ENCODE peak calls at places on chromosomes 3 and 15, in six cellular contexts. M is esophagus squamous epithelium, E is stomach, A is uterus, D is endothelial cell of umbilical vein, G is adrenal gland. B is an unnamed sample.

GRCh38 chr3:35200056-35200455 is 439.3 kb upstream of the ARPP21 start:
- DNase-seq in M (no peak), E (no peak), A (no peak), D (peak), G (no peak), B (no peak)

GRCh38 chr15:89820651-89821611 is 6.3 kb upstream of the ANPEP start:
- DNase-seq in M (no peak), E (no peak), A (no peak), D (peak), G (no peak), B (no peak)

GRCh38 chr3:14280326-14280725 is 101.7 kb downstream of the LSM3 start:
- DNase-seq in M (no peak), E (no peak), A (no peak), D (no peak), G (no peak), B (no peak)

GRCh38 chr3:38046027-38046426 is 7.0 kb downstream of the DLEC1 start:
- DNase-seq in M (no peak), E (no peak), A (no peak), D (no peak), G (no peak), B (no peak)

GRCh38 chr15:93179072-93179471 is 90.1 kb upstream of the RGMA start:
- DNase-seq in M (no peak), E (peak), A (no peak), D (no peak), G (peak), B (peak)

GRCh38 chr3:160617636-160618035 is 52.3 kb upstream of the KPNA4 start:
- DNase-seq in M (no peak), E (no peak), A (no peak), D (no peak), G (no peak), B (no peak)

GRCh38 chr15:91268510-91268909 is 168.5 kb downstream of the SV2B start:
- DNase-seq in M (no peak), E (no peak), A (no peak), D (no peak), G (no peak), B (peak)

GRCh38 chr3:29412117-29412516 is 131.2 kb downstream of the RBMS3 start:
- DNase-seq in M (no peak), E (no peak), A (no peak), D (no peak), G (no peak), B (no peak)

GRCh38 chr3:155069729-155070128 is 10.4 kb upstream of the MME start:
- DNase-seq in M (no peak), E (no peak), A (no peak), D (peak), G (no peak), B (no peak)

GRCh38 chr3:132242790-132243189 is 74.4 kb upstream of the ACP3 start:
- DNase-seq in M (no peak), E (no peak), A (no peak), D (no peak), G (no peak), B (no peak)

GRCh38 chr3:192848371-192849233 is 69.1 kb downstream of the MB21D2 start:
- DNase-seq in M (no peak), E (no peak), A (no peak), D (no peak), G (no peak), B (no peak)

GRCh38 chr3:97432914-97433313 is 331.6 kb upstream of the ARL6 start:
- DNase-seq in M (no peak), E (no peak), A (no peak), D (no peak), G (no peak), B (no peak)

GRCh38 chr15:40266828-40267304 is 16.0 kb downstream of the ANKRD63 start:
- DNase-seq in M (no peak), E (peak), A (peak), D (peak), G (peak), B (peak)

GRCh38 chr3:132332082-132332964 is 15.1 kb downstream of the ACP3 start:
- DNase-seq in M (no peak), E (no peak), A (no peak), D (no peak), G (no peak), B (no peak)

GRCh38 chr15:70539912-70540520 is 223.3 kb downstream of the UACA start:
- DNase-seq in M (no peak), E (no peak), A (no peak), D (no peak), G (no peak), B (no peak)

GRCh38 chr3:188197388-188197847 is 43.5 kb downstream of the LPP start:
- DNase-seq in M (no peak), E (no peak), A (no peak), D (peak), G (no peak), B (no peak)

GRCh38 chr3:85567074-85567676 is 608.4 kb downstream of the CADM2 start:
- DNase-seq in M (no peak), E (peak), A (no peak), D (peak), G (peak), B (peak)

GRCh38 chr15:70236306-70237103 is 138.8 kb upstream of the TLE3 start:
- DNase-seq in M (no peak), E (no peak), A (no peak), D (no peak), G (no peak), B (no peak)

GRCh38 chr3:107025961-107026360 is 351.3 kb upstream of the CCDC54 start:
- DNase-seq in M (no peak), E (no peak), A (no peak), D (no peak), G (no peak), B (peak)

GRCh38 chr3:72766866-72767265 is 81.4 kb downstream of the SHQ1 start:
- DNase-seq in M (no peak), E (no peak), A (no peak), D (no peak), G (no peak), B (no peak)
- TF ChIP-seq POLR2A in M (no peak), E (no peak), A (no peak), D (no peak), G (no peak), B (no peak)

DNA sequence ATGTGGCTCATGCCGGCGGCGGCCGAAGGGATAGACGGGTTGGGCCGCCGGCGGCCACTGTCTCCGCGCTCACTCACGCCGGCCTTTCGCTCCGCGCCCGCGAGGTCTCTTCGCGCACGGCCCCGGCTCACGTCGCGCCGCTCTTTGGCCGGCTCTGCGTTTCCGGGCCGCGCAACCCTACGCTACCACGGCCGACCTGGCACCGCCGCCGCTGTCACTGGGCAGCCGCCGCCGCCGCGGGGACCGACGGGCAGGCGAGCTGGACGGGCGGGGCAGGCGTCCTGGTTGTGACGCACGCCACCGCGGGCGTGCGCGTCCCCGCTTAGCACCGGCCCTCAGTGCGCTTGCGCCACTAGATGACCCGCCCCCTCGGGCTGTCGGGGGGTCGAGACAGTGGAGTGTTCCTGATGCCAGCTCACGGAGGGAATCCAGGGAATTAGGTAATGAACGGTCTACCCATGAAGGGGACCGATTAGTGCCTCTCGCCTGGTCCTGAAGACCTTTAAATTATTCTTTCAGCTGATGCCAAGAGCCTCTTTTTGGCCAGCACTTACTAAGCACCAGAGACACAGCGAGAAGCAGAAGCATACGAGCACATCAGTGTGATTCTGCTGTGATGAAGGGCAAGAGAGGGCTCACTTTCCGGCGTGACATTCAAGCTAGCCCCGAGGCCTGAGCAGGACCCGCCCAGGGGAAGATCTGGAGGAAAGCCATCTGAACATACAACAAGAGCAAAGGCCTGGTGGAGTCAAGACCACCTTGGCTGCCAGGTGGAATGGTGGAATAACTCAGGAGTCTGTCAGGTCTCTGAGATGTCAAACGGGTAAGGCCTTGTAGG is at the start of gene PRKAR2A:
- DNase-seq in M (no peak), E (peak), A (peak), D (peak), G (peak), B (peak)
- TF ChIP-seq POLR2A in M (no peak), E (no peak), A (peak), D (peak), G (peak), B (peak)

GRCh38 chr3:46846624-46847542 is 16.4 kb downstream of the MYL3 start:
- DNase-seq in M (no peak), E (peak), A (no peak), D (no peak), G (no peak), B (no peak)

GRCh38 chr3:46845397-46845859 is 17.8 kb downstream of the MYL3 start:
- DNase-seq in M (no peak), E (peak), A (peak), D (no peak), G (peak), B (no peak)

GRCh38 chr3:46844397-46844796 is 18.8 kb downstream of the MYL3 start:
- DNase-seq in M (no peak), E (no peak), A (no peak), D (no peak), G (no peak), B (no peak)

GRCh38 chr3:46844851-46845250 is 18.4 kb downstream of the MYL3 start:
- DNase-seq in M (no peak), E (no peak), A (no peak), D (no peak), G (no peak), B (no peak)

GRCh38 chr3:46845860-46846623 is 17.2 kb downstream of the MYL3 start:
- DNase-seq in M (no peak), E (peak), A (peak), D (peak), G (peak), B (peak)
- TF ChIP-seq POLR2A in M (no peak), E (no peak), A (peak), D (no peak), G (no peak), B (no peak)

GRCh38 chr15:38819343-38819858 is 254.8 kb upstream of the RASGRP1 start:
- DNase-seq in M (no peak), E (no peak), A (no peak), D (no peak), G (no peak), B (no peak)
- TF ChIP-seq POLR2A in M (no peak), E (no peak), A (no peak), D (no peak), G (no peak), B (no peak)

GRCh38 chr3:126476166-126476975 is 680 bp upstream of the ZXDC start:
- DNase-seq in M (peak), E (peak), A (peak), D (peak), G (no peak), B (peak)
- TF ChIP-seq POLR2A in M (no peak), E (no peak), A (no peak), D (no peak), G (peak), B (peak)

GRCh38 chr15:97443101-97443500 is 517.4 kb upstream of the ARRDC4 start:
- DNase-seq in M (no peak), E (no peak), A (no peak), D (no peak), G (no peak), B (no peak)

DNA sequence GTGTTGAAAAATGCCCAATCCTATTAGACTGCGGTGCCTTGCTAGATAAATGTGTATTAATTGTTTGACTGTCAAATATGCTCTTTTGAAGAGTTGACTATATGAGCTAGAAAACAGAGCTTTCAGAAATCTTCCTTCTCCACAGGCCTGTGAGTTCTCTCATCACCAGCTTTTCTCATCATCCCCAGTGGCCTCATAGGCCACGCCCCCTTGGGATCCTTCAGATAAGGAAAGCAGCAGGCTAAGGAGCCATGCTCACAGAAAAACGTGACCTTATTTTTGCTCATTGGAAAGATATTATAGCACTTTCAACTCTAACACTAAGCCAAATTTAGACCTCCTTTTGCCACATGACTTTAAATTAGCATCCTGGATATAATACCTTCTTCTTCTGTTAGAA is 514.4 kb upstream of the ARRDC4 start:
- DNase-seq in M (no peak), E (no peak), A (no peak), D (no peak), G (no peak), B (no peak)
- TF ChIP-seq POLR2A in M (no peak), E (no peak), A (no peak), D (no peak), G (no peak), B (no peak)

GRCh38 chr3:52028572-52028971 is 27.8 kb downstream of the DUSP7 start:
- DNase-seq in M (no peak), E (no peak), A (no peak), D (no peak), G (peak), B (peak)
- TF ChIP-seq POLR2A in M (no peak), E (no peak), A (no peak), D (no peak), G (no peak), B (no peak)

GRCh38 chr3:53174346-53175250 is 13.6 kb downstream of the PRKCD start:
- DNase-seq in M (no peak), E (no peak), A (no peak), D (no peak), G (no peak), B (no peak)
- TF ChIP-seq POLR2A in M (no peak), E (no peak), A (no peak), D (no peak), G (no peak), B (no peak)

GRCh38 chr15:101652098-101652782 is at the start of gene TM2D3:
- DNase-seq in M (peak), E (peak), A (peak), D (peak), G (peak), B (peak)
- TF ChIP-seq POLR2A in M (no peak), E (no peak), A (peak), D (peak), G (peak), B (peak)

DNA sequence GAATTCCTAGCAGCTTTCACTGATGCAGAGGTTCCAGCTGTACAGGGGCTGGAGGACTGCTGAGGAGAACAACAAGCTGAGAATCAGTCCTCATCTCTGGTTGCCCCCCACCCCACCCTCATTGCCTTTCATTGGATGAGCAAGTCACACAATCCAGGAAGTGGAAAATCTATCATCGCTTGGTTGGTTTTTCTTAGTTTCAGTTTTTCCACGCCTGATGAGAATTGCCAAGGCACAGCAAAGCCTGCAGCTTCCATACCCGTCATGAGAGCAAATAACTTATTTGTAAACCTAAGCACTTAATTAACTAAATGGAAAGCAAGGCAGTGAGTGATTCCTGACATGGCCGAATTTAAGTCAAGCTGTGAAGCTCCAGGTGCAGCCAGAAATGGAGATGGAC is 21.4 kb upstream of the LIPC start:
- DNase-seq in M (no peak), E (no peak), A (no peak), D (peak), G (no peak), B (no peak)
- TF ChIP-seq POLR2A in M (no peak), E (no peak), A (no peak), D (no peak), G (no peak), B (no peak)